ENCODE peak calls at places on chromosomes 2 and 18, in seven cellular contexts. H, D, B, X, P, T and K are unnamed samples.

GRCh38 chr2:190533175-190533967 is 1.2 kb downstream of the NEMP2 start:
- DNase-seq in P (no peak), B (no peak), X (no peak), D (no peak), T (no peak), H (no peak), K (no peak)

GRCh38 chr18:79567481-79568147 is 112.0 kb upstream of the CTDP1 start:
- DNase-seq in H (peak), P (peak), D (peak), X (peak), B (no peak), T (peak), K (peak)

GRCh38 chr2:69565431-69565839 is 78.1 kb downstream of the AAK1 start:
- DNase-seq in B (peak), X (peak), D (peak), H (peak), T (peak), P (no peak), K (peak)

GRCh38 chr2:31987454-31987853 is 23.4 kb downstream of the MEMO1 start:
- DNase-seq in P (no peak), X (no peak), D (no peak), T (no peak), B (no peak), H (no peak), K (no peak)

GRCh38 chr18:31218671-31219383 is 56.2 kb upstream of the DSC1 start:
- DNase-seq in D (no peak), X (no peak), H (no peak), T (no peak), B (no peak), P (no peak), K (no peak)

GRCh38 chr2:11371099-11371937 is 26.9 kb upstream of the ROCK2 start:
- DNase-seq in P (no peak), B (no peak), D (no peak), X (no peak), H (no peak), T (no peak), K (no peak)

GRCh38 chr18:75496151-75496550 is 68.6 kb upstream of the SMIM21 start:
- DNase-seq in D (no peak), B (no peak), H (no peak), X (no peak), T (no peak), P (no peak), K (no peak)

GRCh38 chr2:216189410-216189809 is 80.3 kb downstream of the XRCC5 start:
- DNase-seq in D (no peak), H (no peak), P (no peak), B (no peak), T (no peak), X (no peak), K (no peak)

GRCh38 chr18:23835506-23835905 is 146.3 kb downstream of the LAMA3 start:
- DNase-seq in T (no peak), D (no peak), P (no peak), B (no peak), H (no peak), X (no peak), K (no peak)

GRCh38 chr2:203720922-203721672 is 14.7 kb downstream of the CD28 start:
- DNase-seq in X (peak), B (no peak), H (no peak), T (peak), P (no peak), D (no peak), K (no peak)

GRCh38 chr18:424071-424868 is 76.2 kb downstream of the COLEC12 start:
- DNase-seq in P (no peak), B (no peak), T (no peak), X (no peak), D (no peak), H (no peak), K (no peak)

GRCh38 chr2:121626777-121627524 is 22.3 kb downstream of the CLASP1 start:
- DNase-seq in D (peak), T (no peak), P (peak), X (no peak), H (peak), B (peak), K (no peak)
- TF ChIP-seq CTCF in D (no peak), T (no peak), P (no peak), X (no peak), H (no peak), B (no peak), K (no peak)

GRCh38 chr2:222257645-222258044 is 41.2 kb downstream of the PAX3 start:
- DNase-seq in T (peak), B (no peak), H (no peak), X (no peak), P (no peak), D (no peak), K (no peak)

GRCh38 chr2:222250313-222250712 is 48.5 kb downstream of the PAX3 start:
- DNase-seq in D (no peak), P (no peak), X (no peak), H (no peak), B (no peak), T (no peak), K (no peak)

GRCh38 chr2:222255090-222255489 is 43.7 kb downstream of the PAX3 start:
- DNase-seq in H (no peak), D (no peak), P (no peak), T (no peak), B (no peak), X (no peak), K (no peak)

GRCh38 chr2:222256250-222256649 is 42.5 kb downstream of the PAX3 start:
- DNase-seq in P (no peak), T (peak), H (no peak), X (peak), B (no peak), D (no peak), K (no peak)
- H3K4me3 ChIP-seq in P (no peak), T (no peak), H (no peak), X (no peak), B (no peak), D (no peak), K (no peak)

DNA sequence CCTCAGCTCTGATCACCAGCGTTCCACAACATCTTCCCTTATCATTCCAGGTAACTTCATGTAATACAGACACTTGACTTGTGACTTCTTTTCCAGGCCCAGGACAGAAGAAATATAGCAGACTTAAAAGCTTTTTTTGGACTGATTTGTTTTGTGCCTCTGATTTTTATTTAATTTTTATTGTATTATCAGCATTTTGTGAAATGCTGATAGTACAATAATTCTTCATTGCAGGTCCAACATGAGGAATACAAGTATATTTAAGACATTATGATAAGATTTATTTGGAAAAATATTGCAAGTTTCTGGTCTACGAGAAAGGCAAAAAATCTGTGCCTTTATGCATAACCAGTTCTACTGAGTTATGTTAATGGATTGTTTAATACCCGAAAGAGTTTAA is 94.5 kb upstream of the THUMPD2 start:
- DNase-seq in H (no peak), P (no peak), D (no peak), T (no peak), X (no peak), B (no peak), K (no peak)
- H3K27ac ChIP-seq in H (no peak), P (no peak), D (no peak), T (no peak), X (no peak), B (no peak), K (no peak)

GRCh38 chr18:35777042-35777441 is 195.4 kb upstream of the RMP24 start:
- DNase-seq in H (no peak), X (peak), T (peak), P (no peak), D (no peak), B (no peak), K (no peak)
- TF ChIP-seq CTCF in H (no peak), X (no peak), T (peak), P (no peak), D (no peak), B (no peak), K (no peak)

DNA sequence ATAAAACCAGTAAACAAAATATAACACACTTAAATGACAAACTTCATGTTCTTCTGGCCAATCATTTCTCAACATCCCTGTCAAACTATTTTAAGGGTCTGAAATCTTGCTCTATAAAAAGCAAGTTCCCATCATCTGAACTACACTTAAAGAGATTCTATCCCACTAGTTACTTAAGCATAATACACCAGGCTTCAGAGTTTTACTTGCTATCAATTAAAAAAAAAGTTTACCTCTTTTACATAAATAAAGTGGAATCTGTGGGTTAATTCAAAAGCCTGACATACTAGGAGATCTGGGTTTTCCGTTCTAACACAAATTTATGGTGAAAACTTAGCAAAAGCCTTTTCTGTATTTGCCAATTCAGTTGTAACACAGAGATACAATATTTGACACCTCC is 1.9 kb downstream of the CLASP1 start:
- DNase-seq in P (no peak), D (no peak), T (no peak), X (no peak), B (no peak), H (no peak), K (no peak)
- H3K4me3 ChIP-seq in P (peak), D (peak), T (peak), X (peak), B (no peak), H (peak), K (peak)

GRCh38 chr18:8609711-8610441 is 639 bp downstream of the RAB12 start:
- DNase-seq in X (no peak), P (no peak), T (peak), D (peak), B (peak), H (peak), K (no peak)

GRCh38 chr18:8608795-8609673 is at the start of gene RAB12:
- DNase-seq in X (peak), P (peak), B (peak), H (peak), T (peak), D (peak), K (peak)

GRCh38 chr18:8610442-8610801 is 1.2 kb downstream of the RAB12 start:
- DNase-seq in B (peak), T (no peak), H (no peak), P (no peak), X (no peak), D (no peak), K (peak)

GRCh38 chr18:8605974-8606373 is 3.3 kb upstream of the RAB12 start:
- DNase-seq in T (no peak), D (no peak), B (no peak), H (no peak), X (no peak), P (no peak), K (no peak)

DNA sequence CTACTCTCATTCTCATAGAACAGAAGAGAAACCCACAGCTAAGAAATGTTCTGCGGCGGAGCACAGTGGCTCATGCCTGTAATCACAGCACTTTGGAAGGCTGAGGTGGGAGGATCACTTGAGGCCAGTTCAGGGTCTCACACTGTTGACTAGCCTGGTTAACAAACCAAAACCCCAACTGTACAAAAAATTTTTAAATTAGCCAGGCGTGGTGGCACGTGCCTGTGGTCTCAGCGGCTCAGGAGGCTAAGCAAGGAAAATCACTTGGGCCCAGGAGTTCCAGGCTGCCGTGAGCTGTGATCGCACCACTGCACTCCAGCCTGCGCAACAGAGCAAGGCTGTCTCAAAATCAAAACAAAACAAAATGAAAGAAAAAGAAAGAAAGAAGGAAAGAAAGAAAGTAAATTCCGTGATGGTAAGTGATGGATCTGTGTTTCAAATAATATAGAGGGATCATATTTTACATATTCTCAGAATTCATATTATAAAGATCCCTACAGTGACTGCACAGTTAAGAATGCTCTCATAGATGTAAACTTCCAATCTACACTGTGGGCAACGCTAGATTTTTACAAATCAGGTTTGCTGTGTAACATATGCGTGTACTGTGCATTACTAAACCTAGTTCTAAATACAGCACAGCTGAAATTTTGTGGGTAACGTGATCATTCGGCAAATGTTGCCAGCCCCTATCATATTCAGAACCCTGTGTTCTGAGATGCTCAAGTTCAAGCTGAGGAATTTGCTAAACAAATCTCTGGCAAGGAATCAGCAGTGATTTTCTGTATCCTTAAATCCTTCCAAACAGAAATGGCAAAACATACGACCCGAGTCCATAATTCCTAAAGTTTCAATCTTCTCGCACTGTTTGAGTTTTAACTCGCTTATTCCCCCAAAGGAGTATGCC is 1.2 kb upstream of the RAB12 start:
- DNase-seq in H (no peak), T (no peak), X (no peak), P (peak), B (no peak), D (no peak), K (no peak)
- H3K27ac ChIP-seq in H (peak), T (no peak), X (no peak), P (peak), B (peak), D (peak), K (peak)

GRCh38 chr2:108534577-108535379 is 508 bp downstream of the LIMS1 start:
- DNase-seq in P (no peak), T (peak), X (peak), B (peak), H (peak), D (peak), K (peak)
- TF ChIP-seq CTCF in P (no peak), T (no peak), X (no peak), B (no peak), H (no peak), D (no peak), K (no peak)

DNA sequence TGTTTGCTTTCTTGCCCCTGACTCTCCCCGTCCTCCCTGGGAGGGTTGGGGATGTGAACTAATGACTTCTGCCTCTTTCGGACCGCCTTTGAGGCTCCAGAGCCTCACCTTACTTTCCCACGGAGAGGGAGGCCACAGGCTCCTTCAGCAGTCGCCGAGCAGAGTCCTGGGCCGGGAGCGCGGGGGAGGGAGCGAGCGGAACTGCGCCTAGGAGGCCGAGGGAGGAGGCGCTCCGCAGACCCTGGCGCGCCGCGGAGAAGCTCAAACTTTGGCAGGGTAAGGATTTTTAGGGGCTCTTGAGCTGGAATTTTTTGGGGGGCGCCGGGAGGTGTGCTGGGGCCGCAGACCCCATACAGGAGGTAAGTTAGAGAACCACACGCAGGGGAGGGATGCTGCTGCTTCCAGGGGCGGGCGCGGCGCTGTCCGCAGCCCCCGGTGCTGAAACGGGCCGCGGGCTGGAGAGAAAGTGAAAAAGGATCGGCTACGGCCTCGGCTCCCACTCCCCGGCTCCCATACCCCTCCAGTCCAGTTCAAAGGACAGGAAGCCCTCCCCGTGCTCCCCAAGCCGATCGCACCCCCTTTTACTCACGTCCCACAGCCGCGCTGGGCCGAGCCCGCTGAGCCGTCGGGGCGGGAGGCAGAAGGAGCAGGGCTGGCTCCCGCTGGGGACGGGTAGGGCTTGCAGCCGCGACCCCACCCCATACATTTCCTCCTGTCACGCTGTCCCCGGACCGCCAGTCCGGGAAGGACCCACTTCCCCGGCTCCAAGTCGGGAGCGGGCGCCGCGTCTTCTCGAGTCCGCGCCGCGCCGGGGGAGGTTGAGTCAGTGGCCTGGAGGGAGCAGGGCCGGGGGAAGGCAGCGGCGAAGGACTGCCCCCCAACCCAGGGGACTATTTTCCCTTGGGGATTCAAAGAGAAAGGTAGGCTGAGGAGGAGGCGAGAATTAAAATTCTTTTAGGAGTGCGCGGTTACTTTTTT is at the start of gene CNGA3:
- DNase-seq in D (no peak), X (peak), T (peak), P (no peak), H (no peak), B (peak), K (no peak)
- H3K4me3 ChIP-seq in D (peak), X (peak), T (peak), P (no peak), H (no peak), B (no peak), K (no peak)